ENCODE peak calls at places on chromosomes 12 and 14, in ten cellular contexts. Y is HuH-7, P is NCI-H460, O is brain microvascular endothelial cell, B is esophagus muscularis mucosa, A is HS-5, M is NCI-H1436 treated with DMSO at 0.1 percent for 48 hours, J is dermis microvascular lymphatic vessel endothelial cell, T is RPMI7951, X is HFF-Myc. L is an unnamed sample.

GRCh38 chr12:3131129-3131528 is 54.0 kb downstream of the TSPAN9 start:
- DNase-seq in O (no peak), A (no peak), Y (no peak), T (no peak), X (no peak), P (no peak), M (no peak), B (no peak), J (no peak), L (no peak)

GRCh38 chr14:70254476-70254961 is 65.8 kb upstream of the SLC8A3 start:
- DNase-seq in J (peak), B (no peak), O (no peak), Y (peak), T (peak), A (no peak), P (peak), X (no peak), M (no peak), L (no peak)

GRCh38 chr14:71117839-71118743 is 210.8 kb downstream of the PCNX1 start:
- DNase-seq in P (no peak), O (peak), A (peak), B (no peak), X (peak), T (peak), J (no peak), Y (no peak), M (no peak), L (no peak)

GRCh38 chr14:68349900-68350323 is 443.0 kb downstream of the ZFP36L1 start:
- DNase-seq in T (no peak), M (peak), O (peak), X (no peak), A (no peak), J (no peak), B (no peak), Y (peak), P (peak), L (no peak)

GRCh38 chr14:70789361-70789760 is 20.0 kb downstream of the MAP3K9 start:
- DNase-seq in M (no peak), O (peak), B (no peak), T (peak), A (peak), J (no peak), P (no peak), Y (no peak), X (no peak), L (no peak)

GRCh38 chr14:75025082-75025481 is 22.4 kb downstream of the EIF2B2 start:
- DNase-seq in P (no peak), O (peak), X (no peak), J (no peak), M (no peak), A (no peak), Y (no peak), T (no peak), B (no peak), L (no peak)

GRCh38 chr12:79944565-79944964 is 9.7 kb upstream of the PPP1R12A start:
- DNase-seq in M (no peak), O (no peak), A (no peak), B (no peak), X (no peak), T (no peak), J (no peak), P (no peak), Y (no peak), L (no peak)

GRCh38 chr12:125453751-125454150 is 388.5 kb downstream of the AACS start:
- DNase-seq in Y (no peak), A (no peak), J (no peak), P (no peak), B (no peak), T (no peak), O (no peak), X (no peak), M (no peak), L (no peak)

GRCh38 chr14:59632381-59632780 is 55.8 kb upstream of the CCDC175 start:
- DNase-seq in A (no peak), X (no peak), O (peak), T (no peak), Y (peak), P (peak), B (no peak), M (peak), J (peak), L (peak)

GRCh38 chr12:60263146-60263545 is 667.3 kb downstream of the SLC16A7 start:
- DNase-seq in X (no peak), T (no peak), J (no peak), Y (no peak), B (no peak), M (no peak), O (no peak), A (no peak), P (no peak), L (no peak)

GRCh38 chr14:74402264-74403251 is 23.5 kb downstream of the SYNDIG1L start:
- DNase-seq in J (no peak), T (no peak), X (no peak), A (no peak), M (no peak), B (no peak), Y (no peak), O (no peak), P (no peak), L (no peak)

GRCh38 chr12:131044760-131045381 is 91.2 kb downstream of the ADGRD1 start:
- DNase-seq in A (no peak), Y (no peak), P (no peak), J (no peak), M (no peak), B (no peak), O (no peak), T (peak), X (no peak), L (no peak)

GRCh38 chr12:55847603-55848329 is 5.0 kb upstream of the MMP19 start:
- DNase-seq in J (peak), T (peak), P (no peak), O (peak), X (peak), A (peak), Y (no peak), B (peak), M (no peak), L (no peak)

GRCh38 chr14:104284636-104285482 is 146.5 kb downstream of the KIF26A start:
- DNase-seq in A (no peak), T (no peak), B (no peak), M (no peak), O (no peak), J (no peak), Y (no peak), X (no peak), P (no peak), L (no peak)

GRCh38 chr12:102602549-102602948 is 122.2 kb upstream of the IGF1 start:
- DNase-seq in A (no peak), T (no peak), B (no peak), P (no peak), Y (no peak), J (no peak), O (no peak), M (no peak), X (no peak), L (no peak)

GRCh38 chr14:65225299-65226159 is 123.2 kb upstream of the MAX start:
- DNase-seq in T (no peak), M (no peak), Y (no peak), O (no peak), A (no peak), J (no peak), B (no peak), X (no peak), P (no peak), L (no peak)

GRCh38 chr14:69643430-69644200 is 32.2 kb downstream of the SUSD6 start:
- DNase-seq in Y (no peak), M (peak), P (no peak), O (peak), B (no peak), X (no peak), T (peak), J (peak), A (no peak), L (peak)

GRCh38 chr12:25308761-25309160 is 58.0 kb upstream of the KRAS start:
- DNase-seq in T (no peak), Y (no peak), P (no peak), B (no peak), X (no peak), M (no peak), A (peak), O (no peak), J (no peak), L (no peak)

GRCh38 chr12:47397664-47398281 is 308.1 kb downstream of the RPAP3 start:
- DNase-seq in J (peak), P (peak), M (no peak), Y (peak), A (no peak), O (peak), T (peak), X (no peak), B (no peak), L (peak)

GRCh38 chr12:7123806-7124519 is 4.7 kb downstream of the RBP5 start:
- DNase-seq in Y (peak), M (no peak), T (no peak), P (no peak), B (no peak), J (no peak), A (no peak), X (no peak), O (no peak), L (no peak)

GRCh38 chr12:116594325-116595038 is 35.3 kb downstream of the MAP1LC3B2 start:
- DNase-seq in Y (no peak), B (no peak), J (no peak), A (no peak), T (no peak), O (no peak), X (no peak), M (no peak), P (no peak), L (no peak)

GRCh38 chr12:127263621-127264020 is 1003.3 kb upstream of the TMEM132C start:
- DNase-seq in O (no peak), A (no peak), X (no peak), Y (no peak), B (peak), M (no peak), J (no peak), T (no peak), P (no peak), L (no peak)

GRCh38 chr12:4251228-4251891 is 22.2 kb upstream of the CCND2 start:
- DNase-seq in B (peak), X (no peak), T (no peak), Y (no peak), P (no peak), M (no peak), A (no peak), J (no peak), O (no peak), L (no peak)

GRCh38 chr12:87383705-87384104 is 645.5 kb downstream of the C12orf50 start:
- DNase-seq in B (no peak), X (no peak), O (no peak), T (no peak), P (no peak), Y (no peak), A (no peak), J (no peak), M (no peak), L (no peak)

GRCh38 chr14:59126714-59127436 is 61.6 kb upstream of the DAAM1 start:
- DNase-seq in A (no peak), O (peak), B (no peak), Y (peak), X (peak), T (peak), M (peak), J (peak), P (peak), L (peak)

GRCh38 chr12:87274594-87275245 is 754.5 kb downstream of the C12orf50 start:
- DNase-seq in P (peak), Y (peak), A (peak), J (peak), O (peak), B (no peak), M (no peak), X (no peak), T (peak), L (peak)

L was measured in HCT116.